ENCODE peak calls at places on chromosomes 13 and 19, in five cellular contexts. S, K, N, C and L are unnamed samples.

GRCh38 chr13:113399755-113400149 is 35.8 kb upstream of the GRTP1 start:
- DNase-seq in S (no peak), K (no peak), N (no peak), C (no peak), L (no peak)

GRCh38 chr19:50658438-50659317 is 9.4 kb downstream of the C19orf81 start:
- DNase-seq in S (peak), K (peak), N (peak), C (no peak), L (peak)

GRCh38 chr19:29690842-29691241 is 24.2 kb downstream of the C19orf12 start:
- DNase-seq in S (peak), K (no peak), N (peak), C (no peak), L (peak)

GRCh38 chr19:7224205-7224833 is 69.9 kb downstream of the INSR start:
- DNase-seq in S (peak), K (no peak), N (no peak), C (no peak), L (no peak)

GRCh38 chr13:57075588-57075987 is 65.1 kb upstream of the PRR20A start:
- DNase-seq in S (no peak), K (no peak), N (no peak), C (no peak), L (no peak)

GRCh38 chr13:30504081-30504480 is 38.3 kb upstream of the HMGB1 start:
- DNase-seq in S (peak), K (no peak), N (peak), C (no peak), L (peak)

GRCh38 chr19:3346677-3347353 is 19.6 kb upstream of the NFIC start:
- DNase-seq in S (no peak), K (no peak), N (no peak), C (peak), L (no peak)

GRCh38 chr19:16888629-16889371 is at the start of gene F2RL3:
- DNase-seq in S (no peak), K (no peak), N (peak), C (no peak), L (peak)

GRCh38 chr19:56639217-56639616 is 3.7 kb upstream of the SMIM17 start:
- DNase-seq in S (peak), K (no peak), N (no peak), C (no peak), L (peak)

GRCh38 chr19:46478356-46478986 is 7.1 kb upstream of the PNMA8A start:
- DNase-seq in S (peak), K (no peak), N (peak), C (no peak), L (peak)

GRCh38 chr19:48290923-48291700 is 21.2 kb downstream of the ZNF114 start:
- DNase-seq in S (peak), K (peak), N (peak), C (peak), L (no peak)

GRCh38 chr13:35720690-35721554 is 244.4 kb upstream of the MAB21L1 start:
- DNase-seq in S (peak), K (no peak), N (peak), C (no peak), L (peak)

GRCh38 chr13:45658586-45659235 is 43.2 kb upstream of the ERICH6B start:
- DNase-seq in S (peak), K (no peak), N (peak), C (no peak), L (no peak)

GRCh38 chr19:17963936-17964691 is 2.8 kb upstream of the KCNN1 start:
- DNase-seq in S (peak), K (no peak), N (no peak), C (no peak), L (no peak)

GRCh38 chr19:48445256-48445605 is 552 bp upstream of the GRWD1 start:
- DNase-seq in S (peak), K (no peak), N (peak), C (no peak), L (peak)

GRCh38 chr19:42048992-42049391 is 21.0 kb downstream of the GRIK5 start:
- DNase-seq in S (no peak), K (no peak), N (no peak), C (no peak), L (peak)

GRCh38 chr13:97191615-97192014 is 30.5 kb upstream of the MBNL2 start:
- DNase-seq in S (no peak), K (no peak), N (no peak), C (no peak), L (no peak)

GRCh38 chr13:111114362-111115050 is 604 bp upstream of the ARHGEF7 start:
- DNase-seq in S (peak), K (no peak), N (peak), C (no peak), L (no peak)

DNA sequence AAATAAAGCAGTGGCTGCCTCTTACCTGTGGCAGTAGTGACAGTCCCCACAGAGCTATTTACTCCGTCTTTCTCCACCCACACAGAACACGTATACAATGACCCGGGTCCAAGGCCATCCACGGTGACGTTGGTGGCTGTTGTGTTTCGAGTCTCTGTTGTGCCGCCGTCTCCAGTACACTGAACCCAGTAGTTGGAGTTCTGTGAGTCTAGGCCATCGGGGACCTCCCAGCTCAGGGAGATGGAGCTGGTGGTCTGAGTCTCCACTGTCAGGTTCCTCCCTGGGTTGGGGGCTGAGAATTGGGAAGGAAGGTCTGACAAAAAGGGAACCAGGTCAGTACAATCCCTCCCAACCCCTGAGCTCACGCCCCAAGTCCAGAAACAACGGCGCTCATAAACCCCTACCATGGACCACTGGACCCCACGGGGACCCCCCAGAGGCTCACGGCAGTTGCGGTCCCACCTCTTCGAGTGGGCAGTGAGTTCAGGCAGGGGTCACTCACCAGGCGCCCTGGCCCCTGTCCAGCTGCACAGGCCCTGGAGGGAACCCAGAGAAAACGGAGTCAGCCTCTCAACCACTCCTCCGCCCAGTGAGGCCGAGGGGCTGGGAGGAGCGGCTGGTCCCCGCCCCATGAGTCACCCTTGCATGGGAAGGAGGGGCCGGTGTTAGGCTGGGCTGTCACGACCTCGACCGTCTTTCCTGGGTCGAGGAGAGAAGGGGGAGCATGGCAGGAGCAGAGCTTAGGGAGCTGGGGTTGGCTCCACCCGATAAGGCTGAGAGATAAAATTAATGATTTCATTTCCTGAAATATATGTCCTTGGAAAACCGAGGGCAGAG is 2.4 kb downstream of the PTPRH start:
- DNase-seq in S (peak), K (no peak), N (peak), C (peak), L (no peak)
- H3K4me3 ChIP-seq in S (peak), K (no peak), N (peak), C (peak), L (no peak)

DNA sequence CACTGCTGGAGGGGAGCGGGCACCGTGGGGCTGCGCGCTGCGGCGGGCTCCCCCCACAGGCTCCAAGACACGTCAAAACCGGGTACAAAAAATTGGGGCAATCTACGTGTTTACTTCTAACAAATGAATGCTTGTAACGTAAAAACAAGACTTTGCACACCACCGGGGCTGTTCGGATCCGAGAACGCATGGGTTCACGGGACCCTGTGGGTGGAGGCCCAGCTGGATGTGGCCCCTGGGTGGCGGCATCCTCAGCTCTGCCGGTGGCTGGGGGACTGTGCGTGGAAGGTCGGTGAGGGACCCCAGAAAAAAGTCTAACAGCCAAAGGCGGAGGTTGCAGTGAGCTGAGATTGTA is 10.3 kb upstream of the SLC7A10 start:
- DNase-seq in S (no peak), K (no peak), N (no peak), C (no peak), L (no peak)
- H3K4me3 ChIP-seq in S (no peak), K (no peak), N (no peak), C (no peak), L (no peak)

GRCh38 chr13:66574606-66575005 is 655.5 kb downstream of the PCDH9 start:
- DNase-seq in S (peak), K (no peak), N (peak), C (no peak), L (no peak)

GRCh38 chr13:66576381-66576780 is 653.8 kb downstream of the PCDH9 start:
- DNase-seq in S (no peak), K (no peak), N (no peak), C (no peak), L (no peak)

GRCh38 chr13:66578305-66578704 is 651.8 kb downstream of the PCDH9 start:
- DNase-seq in S (peak), K (no peak), N (peak), C (no peak), L (no peak)

GRCh38 chr13:66581691-66582090 is 648.4 kb downstream of the PCDH9 start:
- DNase-seq in S (no peak), K (no peak), N (no peak), C (no peak), L (no peak)

DNA sequence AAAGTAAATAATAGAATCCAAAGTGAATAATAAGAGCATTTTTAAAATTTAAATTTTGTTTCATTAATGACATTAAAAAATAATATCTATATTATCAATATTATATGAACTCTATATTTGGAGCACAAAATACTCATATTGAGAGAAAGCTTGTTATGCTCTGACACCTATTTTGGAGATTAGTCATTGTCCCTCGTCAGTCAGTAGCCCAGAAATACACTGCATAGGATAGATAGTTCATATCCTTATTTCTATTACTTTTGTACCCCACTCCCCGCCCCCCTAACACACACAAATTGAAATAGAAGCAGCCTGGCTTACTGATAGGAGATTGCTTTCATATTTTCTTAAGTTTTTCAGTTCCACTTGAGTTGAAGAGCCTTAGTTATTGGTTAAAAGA is 652.8 kb downstream of the PCDH9 start:
- DNase-seq in S (no peak), K (no peak), N (no peak), C (no peak), L (no peak)
- H3K4me3 ChIP-seq in S (no peak), K (no peak), N (no peak), C (no peak), L (no peak)

DNA sequence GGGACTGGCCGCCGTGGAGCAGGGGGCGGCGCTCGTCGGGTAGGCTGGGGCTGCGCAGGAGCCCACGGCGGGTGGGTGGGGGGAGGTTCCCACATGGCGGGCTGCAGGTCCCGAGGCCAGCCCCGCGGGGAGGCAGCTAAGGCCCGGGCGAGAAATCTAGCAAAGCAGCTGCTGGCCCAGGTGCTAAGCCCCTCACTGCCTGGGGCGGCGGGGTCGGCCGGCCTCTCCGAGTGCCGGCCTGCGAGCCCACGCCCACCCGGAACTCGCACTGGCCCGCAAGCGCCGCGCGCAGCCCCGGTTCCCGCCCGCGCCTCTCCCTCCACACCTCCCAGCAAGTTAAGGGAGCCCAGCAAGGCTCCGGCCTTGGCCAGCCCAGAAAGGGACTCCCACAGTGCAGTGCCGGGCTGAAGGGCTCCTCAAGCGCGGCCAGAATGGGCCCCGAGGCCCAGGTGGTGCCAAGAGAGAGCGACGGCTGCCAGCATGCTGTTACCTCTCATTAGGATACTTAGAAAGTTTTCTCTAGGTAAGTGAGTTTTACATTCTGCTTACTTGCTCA is 1463.5 kb upstream of the MIR17HG start:
- DNase-seq in S (no peak), K (no peak), N (no peak), C (no peak), L (no peak)
- H3K4me3 ChIP-seq in S (no peak), K (no peak), N (no peak), C (no peak), L (no peak)

GRCh38 chr13:78595819-78596700 is 7.3 kb downstream of the POU4F1 start:
- DNase-seq in S (no peak), K (no peak), N (no peak), C (no peak), L (no peak)
- H3K4me3 ChIP-seq in S (peak), K (no peak), N (peak), C (peak), L (peak)